ENCODE peak calls at places on chromosomes 6 and 20, in six cellular contexts. One of them, this sample, is unnamed.
A peak's percentile ranks its signal among the peaks of the same experiment; 100 is the strongest.

GRCh38 chr6:129577691-129578090 is 132.3 kb downstream of the ARHGAP18 start:
- DNase-seq in C1 segment of cervical spinal cord: no peak
- DNase-seq in AG04450: no peak
- DNase-seq in amniotic epithelial cell: no peak
- DNase-seq in aorta: no peak
- DNase-seq in adrenal gland: no peak
- DNase-seq in this sample: no peak

GRCh38 chr6:148509789-148510581 is 167.3 kb downstream of the SASH1 start:
- DNase-seq in AG04450: peak; percentile 95
- DNase-seq in amniotic epithelial cell: peak; percentile 97
- DNase-seq in adrenal gland: no peak
- DNase-seq in aorta: peak; percentile 76
- DNase-seq in C1 segment of cervical spinal cord: no peak
- DNase-seq in this sample: peak; percentile 97

GRCh38 chr6:105994522-105995402 is 91.4 kb upstream of the PRDM1 start:
- DNase-seq in adrenal gland: peak; percentile 38
- DNase-seq in aorta: peak; percentile 78
- DNase-seq in C1 segment of cervical spinal cord: no peak
- DNase-seq in amniotic epithelial cell: peak; percentile 31
- DNase-seq in AG04450: no peak
- DNase-seq in this sample: peak; percentile 36

GRCh38 chr6:79232696-79233462 is 1.6 kb downstream of the HMGN3 start:
- DNase-seq in aorta: no peak
- DNase-seq in C1 segment of cervical spinal cord: no peak
- DNase-seq in adrenal gland: no peak
- DNase-seq in amniotic epithelial cell: no peak
- DNase-seq in AG04450: no peak
- DNase-seq in this sample: no peak

GRCh38 chr6:170037541-170038250 is 253.2 kb downstream of the DLL1 start:
- DNase-seq in AG04450: no peak
- DNase-seq in adrenal gland: no peak
- DNase-seq in amniotic epithelial cell: no peak
- DNase-seq in aorta: peak; percentile 18
- DNase-seq in C1 segment of cervical spinal cord: no peak
- DNase-seq in this sample: no peak

GRCh38 chr20:19583532-19584175 is 174.4 kb upstream of the RIN2 start:
- DNase-seq in C1 segment of cervical spinal cord: no peak
- DNase-seq in amniotic epithelial cell: peak; percentile 47
- DNase-seq in aorta: peak; percentile 74
- DNase-seq in adrenal gland: peak; percentile 70
- DNase-seq in AG04450: no peak
- DNase-seq in this sample: peak; percentile 21

GRCh38 chr20:2005831-2006426 is 12.1 kb upstream of the PDYN start:
- DNase-seq in AG04450: peak; percentile 29
- DNase-seq in adrenal gland: peak; percentile 83
- DNase-seq in C1 segment of cervical spinal cord: peak; percentile 22
- DNase-seq in amniotic epithelial cell: peak; percentile 49
- DNase-seq in aorta: peak; percentile 80
- DNase-seq in this sample: peak; percentile 18

GRCh38 chr20:43558412-43559146 is at the start of gene SGK2:
- DNase-seq in aorta: no peak
- DNase-seq in adrenal gland: no peak
- DNase-seq in C1 segment of cervical spinal cord: no peak
- DNase-seq in amniotic epithelial cell: peak; percentile 78
- DNase-seq in AG04450: no peak
- DNase-seq in this sample: no peak

GRCh38 chr6:131210469-131210868 is 75.2 kb downstream of the AKAP7 start:
- DNase-seq in amniotic epithelial cell: no peak
- DNase-seq in adrenal gland: no peak
- DNase-seq in aorta: no peak
- DNase-seq in AG04450: no peak
- DNase-seq in C1 segment of cervical spinal cord: no peak
- DNase-seq in this sample: no peak

This sample was measured in stromal cell of bone marrow.